ENCODE peak calls at places on chromosomes 1 and 21, in five cellular contexts. One of them, this sample, is unnamed.

GRCh38 chr1:7591565-7591964 is 179.5 kb upstream of the VAMP3 start:
- DNase-seq in lower leg skin: peak
- DNase-seq in kidney: peak
- DNase-seq in astrocyte of the cerebellum: no peak
- DNase-seq in stomach: peak
- DNase-seq in this sample: no peak

GRCh38 chr1:203036135-203036534 is 9.8 kb downstream of the PPFIA4 start:
- DNase-seq in lower leg skin: no peak
- DNase-seq in kidney: no peak
- DNase-seq in astrocyte of the cerebellum: no peak
- DNase-seq in stomach: no peak
- DNase-seq in this sample: no peak

GRCh38 chr1:169680377-169681019 is 30.9 kb downstream of the SELL start:
- DNase-seq in lower leg skin: no peak
- DNase-seq in kidney: no peak
- DNase-seq in astrocyte of the cerebellum: no peak
- DNase-seq in stomach: no peak
- DNase-seq in this sample: no peak

GRCh38 chr21:21019681-21020080 is 21.5 kb downstream of the NCAM2 start:
- DNase-seq in lower leg skin: no peak
- DNase-seq in kidney: no peak
- DNase-seq in astrocyte of the cerebellum: no peak
- DNase-seq in stomach: no peak
- DNase-seq in this sample: no peak

GRCh38 chr1:200207711-200208126 is 180.2 kb downstream of the NR5A2 start:
- DNase-seq in lower leg skin: no peak
- DNase-seq in kidney: no peak
- DNase-seq in astrocyte of the cerebellum: no peak
- DNase-seq in stomach: no peak
- DNase-seq in this sample: peak

GRCh38 chr1:67748630-67749029 is 63.6 kb downstream of the GADD45A start:
- DNase-seq in lower leg skin: no peak
- DNase-seq in kidney: no peak
- DNase-seq in astrocyte of the cerebellum: peak
- DNase-seq in stomach: no peak
- DNase-seq in this sample: peak

GRCh38 chr1:27604579-27605299 is 795 bp upstream of the AHDC1 start:
- DNase-seq in lower leg skin: no peak
- DNase-seq in kidney: no peak
- DNase-seq in astrocyte of the cerebellum: no peak
- DNase-seq in stomach: no peak
- DNase-seq in this sample: no peak

GRCh38 chr1:12031039-12031980 is 12.0 kb downstream of the MIIP start:
- DNase-seq in lower leg skin: no peak
- DNase-seq in kidney: no peak
- DNase-seq in astrocyte of the cerebellum: no peak
- DNase-seq in stomach: peak
- DNase-seq in this sample: peak

DNA sequence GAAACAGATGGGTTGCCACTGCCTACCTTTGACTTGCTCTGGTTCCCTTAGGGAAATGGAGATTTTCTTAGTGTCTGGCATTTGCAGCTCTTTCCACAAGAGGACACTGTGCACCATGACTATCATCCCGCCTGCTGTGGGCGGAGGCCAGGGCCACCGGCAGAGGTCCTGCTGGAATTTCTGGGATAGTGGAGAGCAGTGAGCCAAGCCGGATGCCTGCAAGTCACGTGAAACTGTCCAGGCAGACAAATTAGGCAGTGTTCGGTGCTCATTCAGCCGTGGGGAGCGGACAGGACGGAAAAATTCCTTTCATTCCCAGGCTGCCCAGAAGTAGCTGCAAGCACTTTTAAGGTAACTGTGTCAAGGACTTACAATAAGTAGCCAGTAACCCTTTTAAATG is 43.4 kb downstream of the IGSF5 start:
- DNase-seq in lower leg skin: peak
- DNase-seq in kidney: peak
- DNase-seq in astrocyte of the cerebellum: peak
- DNase-seq in stomach: peak
- DNase-seq in this sample: peak
- TF ChIP-seq CTCF in lower leg skin: no peak
- TF ChIP-seq CTCF in kidney: peak
- TF ChIP-seq CTCF in astrocyte of the cerebellum: peak
- TF ChIP-seq CTCF in stomach: no peak
- TF ChIP-seq CTCF in this sample: peak

GRCh38 chr1:227885648-227886502 is 61.9 kb downstream of the WNT9A start:
- DNase-seq in lower leg skin: peak
- DNase-seq in kidney: peak
- DNase-seq in astrocyte of the cerebellum: peak
- DNase-seq in stomach: peak
- DNase-seq in this sample: peak

GRCh38 chr1:227887697-227888403 is 59.9 kb downstream of the WNT9A start:
- DNase-seq in lower leg skin: peak
- DNase-seq in kidney: peak
- DNase-seq in astrocyte of the cerebellum: no peak
- DNase-seq in stomach: peak
- DNase-seq in this sample: peak

GRCh38 chr1:227886503-227886961 is 61.2 kb downstream of the WNT9A start:
- DNase-seq in lower leg skin: peak
- DNase-seq in kidney: peak
- DNase-seq in astrocyte of the cerebellum: no peak
- DNase-seq in stomach: peak
- DNase-seq in this sample: no peak

GRCh38 chr1:227888404-227889046 is 59.2 kb downstream of the WNT9A start:
- DNase-seq in lower leg skin: peak
- DNase-seq in kidney: peak
- DNase-seq in astrocyte of the cerebellum: no peak
- DNase-seq in stomach: peak
- DNase-seq in this sample: no peak

DNA sequence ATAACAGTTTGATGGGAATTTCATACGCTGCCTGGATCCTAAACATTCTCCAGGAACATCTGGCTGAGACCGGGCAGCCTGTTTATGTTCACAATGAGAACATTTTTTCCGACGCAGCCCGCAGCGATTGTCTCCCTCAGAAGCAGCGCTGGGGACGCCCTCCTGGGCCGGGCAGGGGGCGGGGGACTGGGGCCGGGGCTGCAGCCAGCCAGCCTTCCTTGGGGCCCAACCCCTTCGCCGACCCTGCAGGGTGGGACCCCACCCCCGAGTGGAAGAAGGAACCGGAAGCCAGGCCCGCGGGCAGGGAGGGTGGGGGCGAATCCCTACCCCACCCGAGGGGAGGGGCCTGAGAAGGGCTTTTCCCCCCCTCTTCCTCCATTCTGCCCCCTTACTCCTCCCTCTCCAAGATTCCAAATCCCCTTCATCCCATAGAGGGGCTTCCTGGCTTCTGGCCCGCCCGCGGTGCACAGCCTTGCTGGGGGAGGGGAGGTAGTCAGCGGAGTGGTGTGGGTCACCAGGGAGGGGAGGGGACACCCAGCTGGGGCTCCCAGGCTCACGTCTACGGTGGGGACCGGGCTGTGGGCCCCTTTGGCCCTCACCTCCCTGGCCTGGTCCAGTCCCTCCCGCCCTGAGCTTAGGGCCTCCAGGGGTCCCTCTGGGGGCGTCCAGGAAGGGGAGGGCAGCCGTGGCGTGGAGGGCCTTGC is 60.6 kb downstream of the WNT9A start:
- DNase-seq in lower leg skin: peak
- DNase-seq in kidney: peak
- DNase-seq in astrocyte of the cerebellum: no peak
- DNase-seq in stomach: peak
- DNase-seq in this sample: peak
- H3K4me3 ChIP-seq in lower leg skin: peak
- H3K4me3 ChIP-seq in kidney: no peak
- H3K4me3 ChIP-seq in astrocyte of the cerebellum: no peak
- H3K4me3 ChIP-seq in stomach: peak
- H3K4me3 ChIP-seq in this sample: peak

DNA sequence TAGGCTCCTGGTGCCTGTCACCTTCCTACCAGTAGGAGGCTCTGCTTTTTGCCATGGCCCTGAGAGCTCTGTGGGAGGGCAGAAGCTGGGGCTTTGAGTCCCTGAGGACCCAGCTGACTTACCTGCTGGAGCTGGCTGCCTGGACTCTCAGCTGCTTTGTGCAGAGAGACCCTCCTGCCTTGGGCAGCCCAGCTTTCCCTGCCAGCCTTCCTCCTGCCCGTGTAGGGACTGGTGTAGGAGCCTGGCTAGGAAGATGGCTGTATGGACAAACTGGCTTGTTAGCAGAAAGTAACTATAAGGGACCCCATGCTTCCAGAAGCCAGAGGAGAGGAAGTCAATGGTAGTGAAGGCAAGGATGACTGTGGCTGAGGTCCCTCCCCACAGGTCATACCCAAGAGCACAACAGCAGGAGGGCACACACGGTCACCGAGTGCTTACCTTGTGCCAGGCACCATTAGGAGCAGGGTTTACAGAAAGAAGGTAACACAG is 9.7 kb upstream of the CELSR2 start:
- DNase-seq in lower leg skin: no peak
- DNase-seq in kidney: no peak
- DNase-seq in astrocyte of the cerebellum: no peak
- DNase-seq in stomach: no peak
- DNase-seq in this sample: peak
- TF ChIP-seq CTCF in lower leg skin: no peak
- TF ChIP-seq CTCF in kidney: peak
- TF ChIP-seq CTCF in astrocyte of the cerebellum: peak
- TF ChIP-seq CTCF in stomach: no peak
- TF ChIP-seq CTCF in this sample: peak

GRCh38 chr1:204091066-204091465 is 18.2 kb downstream of the SOX13 start:
- DNase-seq in lower leg skin: no peak
- DNase-seq in kidney: no peak
- DNase-seq in astrocyte of the cerebellum: no peak
- DNase-seq in stomach: no peak
- DNase-seq in this sample: no peak

GRCh38 chr1:204087181-204087892 is 14.4 kb downstream of the SOX13 start:
- DNase-seq in lower leg skin: no peak
- DNase-seq in kidney: no peak
- DNase-seq in astrocyte of the cerebellum: no peak
- DNase-seq in stomach: no peak
- DNase-seq in this sample: no peak

GRCh38 chr1:204087893-204088528 is 15.1 kb downstream of the SOX13 start:
- DNase-seq in lower leg skin: peak
- DNase-seq in kidney: no peak
- DNase-seq in astrocyte of the cerebellum: no peak
- DNase-seq in stomach: no peak
- DNase-seq in this sample: no peak

GRCh38 chr1:204088596-204088995 is 15.7 kb downstream of the SOX13 start:
- DNase-seq in lower leg skin: no peak
- DNase-seq in kidney: no peak
- DNase-seq in astrocyte of the cerebellum: no peak
- DNase-seq in stomach: no peak
- DNase-seq in this sample: no peak

GRCh38 chr1:204089044-204089751 is 16.3 kb downstream of the SOX13 start:
- DNase-seq in lower leg skin: peak
- DNase-seq in kidney: peak
- DNase-seq in astrocyte of the cerebellum: no peak
- DNase-seq in stomach: no peak
- DNase-seq in this sample: peak
- H3K4me3 ChIP-seq in lower leg skin: no peak
- H3K4me3 ChIP-seq in kidney: no peak
- H3K4me3 ChIP-seq in astrocyte of the cerebellum: no peak
- H3K4me3 ChIP-seq in stomach: no peak
- H3K4me3 ChIP-seq in this sample: no peak

DNA sequence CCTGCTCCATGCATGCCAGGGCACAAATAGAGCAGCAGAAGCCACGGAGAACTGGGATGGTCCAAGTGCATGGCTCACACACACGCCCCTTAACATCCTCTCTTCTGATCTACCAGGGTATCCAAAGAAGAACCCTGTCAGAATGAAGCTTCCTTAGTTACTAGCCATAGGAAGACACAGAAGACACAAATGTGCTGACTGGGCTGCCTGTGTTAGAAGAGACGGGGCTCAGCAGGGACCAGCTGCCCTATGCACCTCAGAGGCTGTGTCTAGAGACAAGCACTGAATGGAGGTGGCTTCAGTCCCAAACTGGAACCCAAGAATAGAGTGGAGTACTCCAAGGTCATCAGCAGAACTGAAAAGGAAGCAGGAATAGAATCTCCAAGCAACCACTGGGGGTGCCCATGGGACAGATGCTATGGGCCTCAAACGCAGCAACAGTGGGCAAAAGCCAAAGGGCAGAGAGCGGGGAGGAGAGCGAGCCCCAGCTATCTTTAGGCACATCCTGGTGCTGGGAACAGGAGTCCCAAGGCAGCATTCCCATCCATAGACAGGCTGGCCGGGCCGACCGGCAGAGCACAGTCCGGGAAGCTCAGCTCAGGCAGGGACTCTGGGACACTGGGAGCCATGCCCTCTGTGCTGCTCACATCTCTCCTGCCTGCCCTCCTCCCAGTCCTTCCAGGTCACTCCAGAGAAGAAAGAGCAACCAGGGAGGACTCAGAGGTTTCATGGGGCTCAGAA is 9.5 kb downstream of the SLC6A9 start:
- DNase-seq in lower leg skin: no peak
- DNase-seq in kidney: no peak
- DNase-seq in astrocyte of the cerebellum: no peak
- DNase-seq in stomach: no peak
- DNase-seq in this sample: no peak
- TF ChIP-seq CTCF in lower leg skin: no peak
- TF ChIP-seq CTCF in kidney: no peak
- TF ChIP-seq CTCF in astrocyte of the cerebellum: no peak
- TF ChIP-seq CTCF in stomach: no peak
- TF ChIP-seq CTCF in this sample: peak

This sample was measured in choroid plexus epithelial cell.